ENCODE peak calls at places on chromosomes 13 and 19, in seven cellular contexts. V, G, L, K, B, U and C are unnamed samples.

GRCh38 chr19:39296055-39296645 is at the start of gene IFNL1:
- DNase-seq in V (no peak), G (no peak), L (no peak), K (no peak), B (no peak), U (peak; percentile 36), C (no peak)

GRCh38 chr19:44865196-44865767 is 19.2 kb downstream of the NECTIN2 start:
- DNase-seq in V (no peak), G (no peak), L (no peak), K (no peak), B (no peak), U (no peak), C (no peak)

GRCh38 chr13:50588736-50589135 is 254.8 kb downstream of the DLEU7 start:
- DNase-seq in V (no peak), G (no peak), L (no peak), K (no peak), B (no peak), U (peak; percentile 22), C (no peak)

GRCh38 chr13:85441364-85441763 is 357.9 kb downstream of the SLITRK6 start:
- DNase-seq in V (no peak), G (no peak), L (no peak), K (no peak), B (no peak), U (peak; percentile 13), C (no peak)

GRCh38 chr19:38369584-38369983 is 4.8 kb upstream of the PSMD8 start:
- DNase-seq in V (no peak), G (no peak), L (no peak), K (no peak), B (no peak), U (no peak), C (no peak)

GRCh38 chr13:50990540-50991506 is 81.2 kb downstream of the RNASEH2B start:
- DNase-seq in V (peak; percentile 46), G (no peak), L (peak; percentile 80), K (no peak), B (no peak), U (no peak), C (no peak)

GRCh38 chr13:106186366-106187030 is 349.0 kb downstream of the EFNB2 start:
- DNase-seq in V (peak; percentile 52), G (peak; percentile 52), L (no peak), K (no peak), B (no peak), U (peak; percentile 5), C (no peak)

GRCh38 chr13:73934215-73934623 is 200.0 kb downstream of the KLF12 start:
- DNase-seq in V (peak; percentile 79), G (peak; percentile 37), L (no peak), K (no peak), B (no peak), U (peak; percentile 3), C (peak; percentile 63)

GRCh38 chr19:58544591-58545285 is 874 bp downstream of the TRIM28 start:
- DNase-seq in V (peak; percentile 54), G (no peak), L (peak; percentile 52), K (no peak), B (no peak), U (peak; percentile 82), C (peak; percentile 39)

GRCh38 chr19:17557461-17557860 is 2.0 kb downstream of the COLGALT1 start:
- DNase-seq in V (no peak), G (no peak), L (no peak), K (no peak), B (no peak), U (no peak), C (no peak)

GRCh38 chr13:83508905-83509304 is 373.4 kb downstream of the SLITRK1 start:
- DNase-seq in V (no peak), G (no peak), L (no peak), K (no peak), B (no peak), U (no peak), C (no peak)

GRCh38 chr19:34365463-34366401 is 736 bp downstream of the GPI start:
- DNase-seq in V (peak; percentile 51), G (peak; percentile 19), L (peak; percentile 35), K (no peak), B (no peak), U (peak; percentile 46), C (peak; percentile 16)

GRCh38 chr19:47269596-47269995 is 5.1 kb upstream of the INAFM1 start:
- DNase-seq in V (no peak), G (no peak), L (no peak), K (no peak), B (no peak), U (no peak), C (no peak)

GRCh38 chr19:1618157-1619093 is 13.2 kb upstream of the UQCR11 start:
- DNase-seq in V (peak; percentile 52), G (no peak), L (no peak), K (no peak), B (no peak), U (peak; percentile 42), C (no peak)

GRCh38 chr13:90302113-90302512 is 1045.4 kb upstream of the MIR17HG start:
- DNase-seq in V (peak; percentile 6), G (peak; percentile 38), L (peak; percentile 73), K (no peak), B (no peak), U (no peak), C (peak; percentile 17)

GRCh38 chr13:95553614-95554385 is 1.3 kb downstream of the CLDN10 start:
- DNase-seq in V (no peak), G (no peak), L (peak; percentile 24), K (no peak), B (no peak), U (no peak), C (no peak)

GRCh38 chr13:94464771-94465170 is 14.7 kb downstream of the DCT start:
- DNase-seq in V (no peak), G (no peak), L (peak; percentile 3), K (peak; percentile 29), B (no peak), U (no peak), C (no peak)